ENCODE peak calls at places on chromosomes 6 and 20, in ten cellular contexts. U is lower leg skin, G is ovary, M is IMR-90, F is erythroblast, V is spleen, X is gastrocnemius medialis, E is adrenal gland, A is esophagus squamous epithelium, I is testis. T is an unnamed sample.

GRCh38 chr20:46350201-46350985 is 42.1 kb upstream of the CDH22 start:
- DNase-seq in U (no peak), G (no peak), M (peak), F (peak), V (no peak), X (no peak), E (peak), A (no peak), I (peak), T (peak)

GRCh38 chr6:37110455-37111155 is 59.3 kb upstream of the PIM1 start:
- DNase-seq in U (no peak), G (no peak), M (no peak), F (no peak), V (no peak), X (no peak), E (no peak), A (no peak), I (no peak), T (no peak)

GRCh38 chr6:53796791-53797190 is 2.0 kb downstream of the LRRC1 start:
- DNase-seq in U (no peak), G (no peak), M (no peak), F (no peak), V (no peak), X (no peak), E (no peak), A (no peak), I (no peak), T (no peak)

GRCh38 chr6:42084889-42085288 is 34.6 kb downstream of the TAF8 start:
- DNase-seq in U (no peak), G (no peak), M (peak), F (no peak), V (peak), X (no peak), E (no peak), A (no peak), I (no peak), T (no peak)

GRCh38 chr6:28922004-28922840 is 1.6 kb downstream of the TRIM27 start:
- DNase-seq in U (no peak), G (no peak), M (peak), F (peak), V (no peak), X (peak), E (no peak), A (no peak), I (peak), T (no peak)

GRCh38 chr6:116842374-116842947 is 13.6 kb upstream of the GPRC6A start:
- DNase-seq in U (no peak), G (no peak), M (no peak), F (no peak), V (no peak), X (no peak), E (no peak), A (no peak), I (no peak), T (no peak)

GRCh38 chr20:38859070-38859690 is 53.7 kb downstream of the PPP1R16B start:
- DNase-seq in U (no peak), G (no peak), M (no peak), F (peak), V (no peak), X (no peak), E (no peak), A (no peak), I (no peak), T (no peak)

GRCh38 chr20:51104960-51105460 is 82.1 kb upstream of the KCNG1 start:
- DNase-seq in U (no peak), G (no peak), M (no peak), F (no peak), V (no peak), X (no peak), E (no peak), A (no peak), I (no peak), T (no peak)

GRCh38 chr20:50336631-50337030 is 146.0 kb downstream of the CEBPB start:
- DNase-seq in U (no peak), G (no peak), M (peak), F (no peak), V (no peak), X (no peak), E (no peak), A (no peak), I (no peak), T (no peak)

GRCh38 chr20:23445596-23446217 is 6.2 kb downstream of the CSTL1 start:
- DNase-seq in U (no peak), G (no peak), M (peak), F (no peak), V (no peak), X (no peak), E (no peak), A (no peak), I (no peak), T (peak)

GRCh38 chr20:46905364-46906125 is 10.9 kb downstream of the EYA2 start:
- DNase-seq in U (no peak), G (no peak), M (no peak), F (no peak), V (no peak), X (no peak), E (no peak), A (no peak), I (no peak), T (no peak)

GRCh38 chr20:37881601-37882343 is 21.2 kb upstream of the VSTM2L start:
- DNase-seq in U (no peak), G (no peak), M (no peak), F (no peak), V (no peak), X (no peak), E (no peak), A (no peak), I (no peak), T (no peak)

GRCh38 chr6:42791706-42792320 is 10.0 kb downstream of the BICRAL start:
- DNase-seq in U (no peak), G (no peak), M (peak), F (no peak), V (no peak), X (no peak), E (no peak), A (no peak), I (no peak), T (no peak)

GRCh38 chr20:3930265-3931206 is 41.3 kb downstream of the PANK2 start:
- DNase-seq in U (no peak), G (no peak), M (no peak), F (peak), V (no peak), X (no peak), E (no peak), A (no peak), I (no peak), T (no peak)
- TF ChIP-seq POLR2A in U (no peak), G (no peak), M (no peak), F (no peak), V (no peak), X (no peak), E (no peak), A (no peak), I (no peak), T (no peak)

GRCh38 chr20:1802385-1803215 is 92.6 kb upstream of the SIRPA start:
- DNase-seq in U (no peak), G (peak), M (peak), F (no peak), V (peak), X (peak), E (peak), A (no peak), I (peak), T (peak)

GRCh38 chr20:1804554-1804956 is 90.7 kb upstream of the SIRPA start:
- DNase-seq in U (no peak), G (no peak), M (no peak), F (no peak), V (no peak), X (no peak), E (no peak), A (no peak), I (no peak), T (no peak)

GRCh38 chr20:1804129-1804503 is 91.1 kb upstream of the SIRPA start:
- DNase-seq in U (no peak), G (no peak), M (no peak), F (no peak), V (no peak), X (no peak), E (no peak), A (no peak), I (no peak), T (no peak)

GRCh38 chr20:1805161-1805581 is 90.0 kb upstream of the SIRPA start:
- DNase-seq in U (no peak), G (no peak), M (no peak), F (no peak), V (no peak), X (no peak), E (no peak), A (no peak), I (no peak), T (no peak)

GRCh38 chr20:1803216-1804128 is 91.7 kb upstream of the SIRPA start:
- DNase-seq in U (peak), G (peak), M (peak), F (no peak), V (peak), X (peak), E (peak), A (peak), I (peak), T (no peak)
- TF ChIP-seq POLR2A in U (no peak), G (no peak), M (no peak), F (no peak), V (no peak), X (peak), E (no peak), A (peak), I (no peak), T (no peak)

DNA sequence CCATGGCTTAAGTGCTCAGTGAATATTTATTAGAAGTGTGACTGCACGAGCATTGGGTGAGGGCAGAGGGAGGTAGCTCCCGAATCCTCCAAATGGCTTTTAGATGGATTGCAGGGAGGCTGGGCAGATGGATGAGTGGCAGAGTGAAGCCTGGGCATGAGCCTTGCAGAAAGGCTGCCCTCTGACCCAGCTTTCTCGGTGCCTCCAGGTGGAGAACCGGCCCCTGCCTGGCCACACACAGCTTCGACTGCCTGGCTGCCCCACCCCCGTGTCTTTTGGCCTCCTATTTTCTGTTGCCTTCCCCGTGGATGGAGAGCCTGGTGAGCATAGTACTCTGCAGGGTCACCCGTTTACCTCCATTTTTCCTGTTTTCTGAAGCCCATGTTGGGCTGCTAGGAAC is 3.4 kb downstream of the VARS2 start:
- DNase-seq in U (no peak), G (no peak), M (no peak), F (no peak), V (no peak), X (no peak), E (no peak), A (no peak), I (no peak), T (no peak)
- TF ChIP-seq POLR2A in U (no peak), G (no peak), M (no peak), F (no peak), V (no peak), X (no peak), E (no peak), A (no peak), I (no peak), T (no peak)

GRCh38 chr6:70593118-70593486 is 26.4 kb downstream of the SDHAF4 start:
- DNase-seq in U (no peak), G (no peak), M (no peak), F (no peak), V (no peak), X (no peak), E (no peak), A (no peak), I (no peak), T (no peak)
- TF ChIP-seq POLR2A in U (no peak), G (no peak), M (no peak), F (no peak), V (no peak), X (no peak), E (no peak), A (no peak), I (no peak), T (no peak)

DNA sequence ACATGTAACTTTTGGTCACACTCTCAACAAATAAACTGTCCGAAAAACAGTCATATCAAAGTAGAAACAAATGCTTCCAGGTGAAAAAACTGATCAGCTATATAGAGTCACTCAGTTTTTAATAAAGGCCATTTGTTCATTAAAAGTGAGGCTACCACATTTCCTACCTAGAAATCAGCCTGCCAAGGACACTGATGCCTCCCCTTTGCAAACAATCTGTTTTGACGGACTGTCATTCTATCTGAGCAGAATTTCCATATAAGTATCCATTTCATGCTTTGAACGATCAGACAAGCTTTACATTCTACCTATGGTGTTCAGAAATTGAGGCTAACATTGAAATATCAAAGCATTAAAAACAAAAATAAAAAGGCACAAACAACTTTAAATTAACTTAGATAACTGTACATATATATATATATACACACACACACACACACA is 2.9 kb downstream of the CCN2 start:
- DNase-seq in U (no peak), G (no peak), M (peak), F (no peak), V (no peak), X (no peak), E (no peak), A (no peak), I (no peak), T (no peak)
- TF ChIP-seq POLR2A in U (no peak), G (no peak), M (no peak), F (no peak), V (no peak), X (no peak), E (no peak), A (no peak), I (no peak), T (no peak)

T was measured in H54.